ENCODE peak calls at places on chromosomes 7 and 10, in eight cellular contexts. G is stimulated activated CD8-positive, alpha-beta memory T cell treated with anti-CD3 and anti-CD28 coated beads, Interleukin-15, amount 100 ng/mL, for 24 hours; B is fibroblast of mammary gland; Q is putamen; J is activated CD4-positive, alpha-beta T cell treated with anti-CD3 and anti-CD28 coated beads, Interleukin-2, amount 50 U/mL, for 24 hours; D is A673; V is activated naive CD4-positive, alpha-beta T cell treated with anti-CD3 and anti-CD28 coated beads, Interleukin-2, amount 50 U/mL, for 72 hours; K is Karpas-422. A is an unnamed sample.
A peak's percentile ranks its signal among the peaks of the same experiment; 100 is the strongest.

GRCh38 chr7:73850781-73851207 is 8.5 kb upstream of the METTL27 start:
- DNase-seq in K (no peak), D (peak; percentile 49), V (no peak), G (no peak), Q (no peak), J (no peak), B (peak; percentile 100), A (no peak)

GRCh38 chr10:112952282-112952991 is 2.4 kb downstream of the TCF7L2 start:
- DNase-seq in B (no peak), V (no peak), J (no peak), K (no peak), D (peak; percentile 39), G (no peak), Q (no peak), A (no peak)

GRCh38 chr10:46231087-46231486 is 55.7 kb upstream of the ANTXRL start:
- DNase-seq in V (no peak), G (no peak), K (no peak), B (no peak), Q (no peak), D (no peak), J (no peak), A (no peak)

GRCh38 chr7:36742911-36743775 is 18.8 kb upstream of the AOAH start:
- DNase-seq in Q (peak; percentile 23), J (no peak), K (no peak), G (no peak), V (no peak), B (no peak), D (peak; percentile 22), A (no peak)

GRCh38 chr7:55965805-55966421 is 1.5 kb downstream of the NIPSNAP2 start:
- DNase-seq in B (peak; percentile 85), K (no peak), V (no peak), G (no peak), J (no peak), D (peak; percentile 12), Q (no peak), A (no peak)

GRCh38 chr10:114413398-114413797 is 9.1 kb upstream of the AFAP1L2 start:
- DNase-seq in G (no peak), B (no peak), K (no peak), V (no peak), D (no peak), Q (no peak), J (no peak), A (no peak)

GRCh38 chr7:842436-843031 is 10.3 kb downstream of the SUN1 start:
- DNase-seq in Q (no peak), K (no peak), G (no peak), J (no peak), V (no peak), B (no peak), D (no peak), A (no peak)

GRCh38 chr10:91974960-91975359 is 51.4 kb downstream of the BTAF1 start:
- DNase-seq in J (peak; percentile 2), Q (no peak), B (peak; percentile 67), G (no peak), V (no peak), K (no peak), D (no peak), A (no peak)

GRCh38 chr10:117221156-117221711 is 19.7 kb upstream of the SLC18A2 start:
- DNase-seq in J (no peak), G (no peak), Q (no peak), D (no peak), K (no peak), V (no peak), B (peak; percentile 31), A (no peak)

GRCh38 chr7:50661345-50662058 is 96.3 kb upstream of the DDC start:
- DNase-seq in Q (no peak), B (peak; percentile 33), J (no peak), K (peak; percentile 43), V (no peak), D (no peak), G (no peak), A (no peak)

GRCh38 chr10:47325303-47326291 is 3.3 kb downstream of the GDF2 start:
- DNase-seq in J (no peak), K (no peak), V (no peak), B (no peak), G (no peak), Q (no peak), D (no peak), A (no peak)

GRCh38 chr7:103691291-103691690 is 245.3 kb upstream of the SLC26A5 start:
- DNase-seq in G (no peak), K (no peak), D (no peak), V (no peak), B (no peak), J (no peak), Q (no peak), A (no peak)

GRCh38 chr10:67785098-67785497 is 52.9 kb downstream of the DNAJC12 start:
- DNase-seq in J (no peak), D (no peak), K (no peak), G (no peak), Q (no peak), V (no peak), B (no peak), A (no peak)

GRCh38 chr10:73358331-73359279 is at the start of gene CFAP70:
- DNase-seq in Q (peak; percentile 93), B (peak; percentile 95), J (peak; percentile 90), K (peak; percentile 95), V (peak; percentile 91), G (peak; percentile 79), D (peak; percentile 98), A (peak; percentile 64)

GRCh38 chr7:28005848-28006233 is 174.8 kb downstream of the JAZF1 start:
- DNase-seq in K (no peak), Q (no peak), J (no peak), D (peak; percentile 47), B (no peak), G (no peak), V (no peak), A (no peak)

GRCh38 chr7:4791738-4792536 is 16.5 kb downstream of the AP5Z1 start:
- DNase-seq in J (peak; percentile 74), D (peak; percentile 49), K (peak; percentile 66), V (peak; percentile 77), Q (peak; percentile 79), B (peak; percentile 48), G (peak; percentile 64), A (peak; percentile 58)

GRCh38 chr7:54538122-54538521 is 4.1 kb upstream of the VSTM2A start:
- DNase-seq in G (no peak), D (no peak), Q (no peak), B (no peak), K (no peak), J (no peak), V (no peak), A (no peak)

A was measured in activated CD4-positive, CD25-positive, alpha-beta regulatory T cell.